ENCODE peak calls at places on chromosomes 16 and 17, in four cellular contexts. One of them, this sample, is unnamed.

GRCh38 chr17:33522623-33523022 is 229.5 kb upstream of the ASIC2 start:
- DNase-seq in GM23338: peak
- DNase-seq in endothelial cell of umbilical vein: no peak
- DNase-seq in hepatocyte: no peak
- DNase-seq in this sample: no peak

GRCh38 chr17:56902350-56902749 is 11.5 kb downstream of the TRIM25 start:
- DNase-seq in GM23338: no peak
- DNase-seq in endothelial cell of umbilical vein: peak
- DNase-seq in hepatocyte: no peak
- DNase-seq in this sample: no peak

GRCh38 chr17:67531291-67531690 is 154.2 kb downstream of the PITPNC1 start:
- DNase-seq in GM23338: peak
- DNase-seq in endothelial cell of umbilical vein: no peak
- DNase-seq in hepatocyte: no peak
- DNase-seq in this sample: no peak

GRCh38 chr17:35212668-35213067 is 18.5 kb upstream of the SLC35G3 start:
- DNase-seq in GM23338: no peak
- DNase-seq in endothelial cell of umbilical vein: no peak
- DNase-seq in hepatocyte: no peak
- DNase-seq in this sample: no peak

GRCh38 chr16:75181630-75182029 is 25.3 kb downstream of the CTRB2 start:
- DNase-seq in GM23338: no peak
- DNase-seq in endothelial cell of umbilical vein: no peak
- DNase-seq in hepatocyte: no peak
- DNase-seq in this sample: no peak

GRCh38 chr17:79036181-79036580 is 12.2 kb downstream of the C1QTNF1 start:
- DNase-seq in GM23338: no peak
- DNase-seq in endothelial cell of umbilical vein: no peak
- DNase-seq in hepatocyte: no peak
- DNase-seq in this sample: no peak

GRCh38 chr16:15592324-15592723 is 50.6 kb downstream of the MARF1 start:
- DNase-seq in GM23338: no peak
- DNase-seq in endothelial cell of umbilical vein: no peak
- DNase-seq in hepatocyte: no peak
- DNase-seq in this sample: no peak

GRCh38 chr17:45705123-45706009 is 78.8 kb upstream of the CRHR1 start:
- DNase-seq in GM23338: no peak
- DNase-seq in endothelial cell of umbilical vein: no peak
- DNase-seq in hepatocyte: peak
- DNase-seq in this sample: no peak

GRCh38 chr16:67504190-67505021 is 21.1 kb upstream of the AGRP start:
- DNase-seq in GM23338: no peak
- DNase-seq in endothelial cell of umbilical vein: no peak
- DNase-seq in hepatocyte: no peak
- DNase-seq in this sample: no peak

GRCh38 chr17:57940653-57941329 is 14.4 kb downstream of the CUEDC1 start:
- DNase-seq in GM23338: no peak
- DNase-seq in endothelial cell of umbilical vein: no peak
- DNase-seq in hepatocyte: no peak
- DNase-seq in this sample: no peak

GRCh38 chr17:31412511-31412910 is 21.0 kb downstream of the RAB11FIP4 start:
- DNase-seq in GM23338: no peak
- DNase-seq in endothelial cell of umbilical vein: no peak
- DNase-seq in hepatocyte: no peak
- DNase-seq in this sample: no peak

GRCh38 chr17:56988901-56989572 is 11.1 kb downstream of the SCPEP1 start:
- DNase-seq in GM23338: no peak
- DNase-seq in endothelial cell of umbilical vein: no peak
- DNase-seq in hepatocyte: no peak
- DNase-seq in this sample: no peak

GRCh38 chr17:81434079-81434478 is 38.8 kb downstream of the BAHCC1 start:
- DNase-seq in GM23338: no peak
- DNase-seq in endothelial cell of umbilical vein: no peak
- DNase-seq in hepatocyte: no peak
- DNase-seq in this sample: no peak

GRCh38 chr16:26261621-26262020 is 569.9 kb downstream of the HS3ST4 start:
- DNase-seq in GM23338: no peak
- DNase-seq in endothelial cell of umbilical vein: no peak
- DNase-seq in hepatocyte: no peak
- DNase-seq in this sample: no peak

GRCh38 chr17:17081304-17081940 is 39.2 kb downstream of the MPRIP start:
- DNase-seq in GM23338: no peak
- DNase-seq in endothelial cell of umbilical vein: no peak
- DNase-seq in hepatocyte: no peak
- DNase-seq in this sample: no peak

GRCh38 chr16:66603537-66604375 is 748 bp upstream of the CMTM3 start:
- DNase-seq in GM23338: peak
- DNase-seq in endothelial cell of umbilical vein: peak
- DNase-seq in hepatocyte: peak
- DNase-seq in this sample: peak

GRCh38 chr17:31571124-31571892 is 179.8 kb downstream of the RAB11FIP4 start:
- DNase-seq in GM23338: no peak
- DNase-seq in endothelial cell of umbilical vein: no peak
- DNase-seq in hepatocyte: peak
- DNase-seq in this sample: no peak

GRCh38 chr16:83675136-83675535 is 132.6 kb upstream of the HSBP1 start:
- DNase-seq in GM23338: peak
- DNase-seq in endothelial cell of umbilical vein: peak
- DNase-seq in hepatocyte: no peak
- DNase-seq in this sample: no peak

GRCh38 chr16:84268231-84268630 is 26.4 kb upstream of the WFDC1 start:
- DNase-seq in GM23338: no peak
- DNase-seq in endothelial cell of umbilical vein: no peak
- DNase-seq in hepatocyte: no peak
- DNase-seq in this sample: no peak

GRCh38 chr16:50067290-50067853 is 1.6 kb downstream of the HEATR3 start:
- DNase-seq in GM23338: peak
- DNase-seq in endothelial cell of umbilical vein: peak
- DNase-seq in hepatocyte: peak
- DNase-seq in this sample: peak

GRCh38 chr17:63753215-63753614 is 11.6 kb upstream of the STRADA start:
- DNase-seq in GM23338: no peak
- DNase-seq in endothelial cell of umbilical vein: no peak
- DNase-seq in hepatocyte: no peak
- DNase-seq in this sample: no peak

GRCh38 chr17:357634-358033 is 5.0 kb upstream of the RPH3AL start:
- DNase-seq in GM23338: no peak
- DNase-seq in endothelial cell of umbilical vein: no peak
- DNase-seq in hepatocyte: no peak
- DNase-seq in this sample: no peak

GRCh38 chr16:88553739-88554138 is 16.5 kb upstream of the ZC3H18 start:
- DNase-seq in GM23338: no peak
- DNase-seq in endothelial cell of umbilical vein: no peak
- DNase-seq in hepatocyte: no peak
- DNase-seq in this sample: no peak

GRCh38 chr16:84286568-84287220 is 8.0 kb upstream of the WFDC1 start:
- DNase-seq in GM23338: no peak
- DNase-seq in endothelial cell of umbilical vein: no peak
- DNase-seq in hepatocyte: peak
- DNase-seq in this sample: no peak

GRCh38 chr17:61462734-61463067 is 10.5 kb downstream of the TBX4 start:
- DNase-seq in GM23338: no peak
- DNase-seq in endothelial cell of umbilical vein: no peak
- DNase-seq in hepatocyte: no peak
- DNase-seq in this sample: no peak

GRCh38 chr17:32927724-32928526 is at the start of gene TMEM98:
- DNase-seq in GM23338: peak
- DNase-seq in endothelial cell of umbilical vein: no peak
- DNase-seq in hepatocyte: peak
- DNase-seq in this sample: no peak

GRCh38 chr16:29804455-29805231 is 1.7 kb upstream of the MAZ start:
- DNase-seq in GM23338: peak
- DNase-seq in endothelial cell of umbilical vein: peak
- DNase-seq in hepatocyte: no peak
- DNase-seq in this sample: peak

GRCh38 chr17:42289863-42290165 is 1.5 kb downstream of the STAT5A start:
- DNase-seq in GM23338: no peak
- DNase-seq in endothelial cell of umbilical vein: no peak
- DNase-seq in hepatocyte: no peak
- DNase-seq in this sample: no peak

GRCh38 chr17:48791128-48792032 is 25.6 kb downstream of the TTLL6 start:
- DNase-seq in GM23338: peak
- DNase-seq in endothelial cell of umbilical vein: peak
- DNase-seq in hepatocyte: peak
- DNase-seq in this sample: peak

GRCh38 chr17:75036643-75037268 is 10.0 kb downstream of the ATP5PD start:
- DNase-seq in GM23338: peak
- DNase-seq in endothelial cell of umbilical vein: peak
- DNase-seq in hepatocyte: peak
- DNase-seq in this sample: peak

GRCh38 chr17:80833952-80834895 is 157.4 kb upstream of the CHMP6 start:
- DNase-seq in GM23338: no peak
- DNase-seq in endothelial cell of umbilical vein: no peak
- DNase-seq in hepatocyte: no peak
- DNase-seq in this sample: no peak

GRCh38 chr16:86508028-86508946 is 2.0 kb upstream of the FOXF1 start:
- DNase-seq in GM23338: peak
- DNase-seq in endothelial cell of umbilical vein: no peak
- DNase-seq in hepatocyte: no peak
- DNase-seq in this sample: no peak

GRCh38 chr17:51255673-51256072 is 4.2 kb downstream of the MBTD1 start:
- DNase-seq in GM23338: no peak
- DNase-seq in endothelial cell of umbilical vein: no peak
- DNase-seq in hepatocyte: no peak
- DNase-seq in this sample: no peak

GRCh38 chr16:85551319-85551978 is 61.7 kb upstream of the GSE1 start:
- DNase-seq in GM23338: no peak
- DNase-seq in endothelial cell of umbilical vein: no peak
- DNase-seq in hepatocyte: no peak
- DNase-seq in this sample: no peak

GRCh38 chr16:57795431-57795878 is 6.8 kb downstream of the KIFC3 start:
- DNase-seq in GM23338: peak
- DNase-seq in endothelial cell of umbilical vein: peak
- DNase-seq in hepatocyte: peak
- DNase-seq in this sample: peak

GRCh38 chr17:59845595-59846390 is 47.0 kb downstream of the TUBD1 start:
- DNase-seq in GM23338: peak
- DNase-seq in endothelial cell of umbilical vein: peak
- DNase-seq in hepatocyte: peak
- DNase-seq in this sample: no peak

GRCh38 chr17:78143214-78144145 is 2.7 kb upstream of the C17orf99 start:
- DNase-seq in GM23338: no peak
- DNase-seq in endothelial cell of umbilical vein: no peak
- DNase-seq in hepatocyte: no peak
- DNase-seq in this sample: no peak

GRCh38 chr17:57948555-57949420 is 6.4 kb downstream of the CUEDC1 start:
- DNase-seq in GM23338: peak
- DNase-seq in endothelial cell of umbilical vein: peak
- DNase-seq in hepatocyte: peak
- DNase-seq in this sample: no peak

GRCh38 chr16:68668266-68668665 is 23.2 kb downstream of the CDH3 start:
- DNase-seq in GM23338: no peak
- DNase-seq in endothelial cell of umbilical vein: no peak
- DNase-seq in hepatocyte: no peak
- DNase-seq in this sample: no peak
- H3K4me2 ChIP-seq in GM23338: no peak
- H3K4me2 ChIP-seq in endothelial cell of umbilical vein: no peak
- H3K4me2 ChIP-seq in hepatocyte: no peak
- H3K4me2 ChIP-seq in this sample: no peak

GRCh38 chr16:1989209-1989825 is 453 bp upstream of the SYNGR3 start:
- DNase-seq in GM23338: peak
- DNase-seq in endothelial cell of umbilical vein: no peak
- DNase-seq in hepatocyte: no peak
- DNase-seq in this sample: no peak
- TF ChIP-seq EZH2 in GM23338: no peak
- TF ChIP-seq EZH2 in endothelial cell of umbilical vein: peak
- TF ChIP-seq EZH2 in hepatocyte: peak
- TF ChIP-seq EZH2 in this sample: no peak

GRCh38 chr17:76519667-76520066 is 17.8 kb downstream of the CYGB start:
- DNase-seq in GM23338: no peak
- DNase-seq in endothelial cell of umbilical vein: no peak
- DNase-seq in hepatocyte: no peak
- DNase-seq in this sample: no peak
- H3K4me2 ChIP-seq in GM23338: no peak
- H3K4me2 ChIP-seq in endothelial cell of umbilical vein: no peak
- H3K4me2 ChIP-seq in hepatocyte: no peak
- H3K4me2 ChIP-seq in this sample: no peak

GRCh38 chr17:29567362-29568330 is 809 bp upstream of the ABHD15 start:
- DNase-seq in GM23338: peak
- DNase-seq in endothelial cell of umbilical vein: peak
- DNase-seq in hepatocyte: peak
- DNase-seq in this sample: peak
- TF ChIP-seq EZH2 in GM23338: peak
- TF ChIP-seq EZH2 in endothelial cell of umbilical vein: no peak
- TF ChIP-seq EZH2 in hepatocyte: no peak
- TF ChIP-seq EZH2 in this sample: no peak

GRCh38 chr17:10744509-10745000 is 14.7 kb upstream of the TMEM220 start:
- DNase-seq in GM23338: no peak
- DNase-seq in endothelial cell of umbilical vein: no peak
- DNase-seq in hepatocyte: no peak
- DNase-seq in this sample: peak

GRCh38 chr17:10745231-10745630 is 15.4 kb upstream of the TMEM220 start:
- DNase-seq in GM23338: no peak
- DNase-seq in endothelial cell of umbilical vein: no peak
- DNase-seq in hepatocyte: peak
- DNase-seq in this sample: no peak

GRCh38 chr17:10741416-10742140 is 11.8 kb upstream of the TMEM220 start:
- DNase-seq in GM23338: no peak
- DNase-seq in endothelial cell of umbilical vein: no peak
- DNase-seq in hepatocyte: no peak
- DNase-seq in this sample: no peak

GRCh38 chr17:10742431-10742830 is 12.6 kb upstream of the TMEM220 start:
- DNase-seq in GM23338: no peak
- DNase-seq in endothelial cell of umbilical vein: no peak
- DNase-seq in hepatocyte: no peak
- DNase-seq in this sample: no peak

DNA sequence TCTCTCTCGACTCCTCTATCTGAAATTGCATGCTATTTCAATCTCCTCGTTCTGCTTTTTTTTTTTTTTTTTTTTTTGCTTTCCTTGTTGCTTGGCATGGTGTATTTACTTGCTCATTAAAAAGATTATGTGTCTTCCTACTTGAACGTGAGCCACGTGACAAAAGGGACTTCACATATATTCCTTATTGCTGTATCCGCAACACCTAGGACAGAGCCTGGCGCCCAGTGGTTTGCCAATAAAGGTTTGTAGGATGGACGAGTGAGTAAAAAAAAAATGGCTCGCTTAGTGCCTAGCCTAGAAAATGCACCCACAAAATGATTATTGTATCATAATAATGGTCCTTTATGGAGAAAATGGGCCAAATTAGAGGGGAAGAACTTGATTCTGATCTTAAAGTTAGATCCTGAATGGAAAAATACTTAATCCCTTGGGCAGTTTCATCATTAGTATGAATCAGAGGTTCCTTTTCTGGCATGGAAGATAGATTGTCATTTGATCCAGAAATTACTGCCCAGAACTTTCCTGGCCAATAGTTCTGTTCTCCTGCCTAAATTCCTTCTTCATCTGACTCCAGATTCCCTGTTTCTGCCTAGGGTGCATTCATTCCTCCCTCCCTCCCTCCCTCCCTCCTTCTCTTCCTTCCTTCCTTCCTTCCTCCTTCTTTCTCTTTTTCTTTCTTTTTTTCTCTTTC is 13.6 kb upstream of the TMEM220 start:
- DNase-seq in GM23338: no peak
- DNase-seq in endothelial cell of umbilical vein: no peak
- DNase-seq in hepatocyte: no peak
- DNase-seq in this sample: no peak
- H3K4me2 ChIP-seq in GM23338: no peak
- H3K4me2 ChIP-seq in endothelial cell of umbilical vein: no peak
- H3K4me2 ChIP-seq in hepatocyte: no peak
- H3K4me2 ChIP-seq in this sample: no peak